ENCODE peak calls at places on chromosome 2, in nine cellular contexts. V is Peyer's patch; S is right atrium auricular region; Y is stimulated activated CD8-positive, alpha-beta memory T cell treated with anti-CD3 and anti-CD28 coated beads, Interleukin-7, amount 100 ng/mL, for 1 hour; P is NCI-H748 treated with DMSO at 0.1 percent for 48 hours; F is substantia nigra; O is glutamatergic neuron; Z is suprapubic skin; L is hypothalamus. M is an unnamed sample.

GRCh38 chr2:33238111-33238510 is 238.3 kb upstream of the RASGRP3 start:
- DNase-seq in Z (no peak), O (no peak), P (no peak), F (no peak), V (no peak), S (no peak), Y (no peak), L (no peak), M (no peak)

GRCh38 chr2:100228967-100229366 is 86.6 kb upstream of the AFF3 start:
- DNase-seq in L (no peak), V (no peak), F (no peak), P (no peak), Z (no peak), S (no peak), O (no peak), Y (no peak), M (no peak)

GRCh38 chr2:167017021-167017420 is 128.7 kb downstream of the XIRP2 start:
- DNase-seq in S (no peak), P (no peak), O (no peak), V (no peak), Z (no peak), F (no peak), Y (no peak), L (no peak), M (no peak)

GRCh38 chr2:169910109-169910799 is 83.0 kb downstream of the UBR3 start:
- DNase-seq in Z (no peak), O (no peak), S (no peak), L (no peak), Y (no peak), F (no peak), V (no peak), P (no peak), M (no peak)

GRCh38 chr2:2775018-2775417 is 443.9 kb upstream of the MYT1L start:
- DNase-seq in Z (no peak), V (no peak), F (no peak), L (no peak), P (no peak), S (no peak), Y (no peak), O (no peak), M (no peak)

GRCh38 chr2:180656455-180656847 is 324.0 kb upstream of the UBE2E3 start:
- DNase-seq in Y (no peak), O (no peak), S (no peak), V (no peak), F (no peak), Z (no peak), P (no peak), L (no peak), M (no peak)

GRCh38 chr2:359047-359446 is 71.2 kb upstream of the ALKAL2 start:
- DNase-seq in O (no peak), Y (no peak), F (no peak), P (no peak), L (no peak), V (no peak), S (peak; percentile 21), Z (no peak), M (no peak)

GRCh38 chr2:27448381-27448780 is 6.2 kb downstream of the KRTCAP3 start:
- DNase-seq in F (no peak), P (no peak), S (no peak), O (no peak), V (no peak), Z (no peak), L (no peak), Y (no peak), M (no peak)

GRCh38 chr2:48943436-48943835 is 187.9 kb upstream of the LHCGR start:
- DNase-seq in Y (no peak), S (no peak), V (no peak), L (no peak), O (no peak), P (no peak), Z (no peak), F (no peak), M (no peak)

GRCh38 chr2:117942551-117942950 is 71.3 kb downstream of the CCDC93 start:
- DNase-seq in P (no peak), V (no peak), O (no peak), Z (no peak), Y (no peak), L (no peak), S (no peak), F (no peak), M (no peak)

GRCh38 chr2:240395896-240396622 is 39.4 kb upstream of the GPC1 start:
- DNase-seq in Z (no peak), F (no peak), P (no peak), L (no peak), O (no peak), V (no peak), Y (no peak), S (no peak), M (no peak)

GRCh38 chr2:73999881-74000597 is 15.3 kb downstream of the TET3 start:
- DNase-seq in O (no peak), S (no peak), Z (peak; percentile 57), Y (no peak), V (peak; percentile 69), F (no peak), P (no peak), L (no peak), M (no peak)

GRCh38 chr2:32947076-32947483 is 327 bp downstream of the LTBP1 start:
- DNase-seq in Y (no peak), S (no peak), P (no peak), L (no peak), Z (no peak), V (no peak), F (no peak), O (peak; percentile 56), M (no peak)

GRCh38 chr2:584863-585823 is 92.1 kb downstream of the TMEM18 start:
- DNase-seq in F (no peak), V (peak; percentile 58), Y (no peak), P (no peak), L (no peak), Z (no peak), S (no peak), O (no peak), M (no peak)

GRCh38 chr2:54336136-54336976 is 80.3 kb upstream of the TSPYL6 start:
- DNase-seq in Y (no peak), P (no peak), F (no peak), Z (no peak), O (no peak), S (no peak), V (no peak), L (no peak), M (no peak)

GRCh38 chr2:152468832-152469692 is 134.1 kb downstream of the FMNL2 start:
- DNase-seq in P (peak; percentile 91), Z (no peak), O (no peak), L (no peak), Y (no peak), S (no peak), V (no peak), F (no peak), M (no peak)

GRCh38 chr2:140508756-140509155 is 1622.1 kb downstream of the LRP1B start:
- DNase-seq in Y (no peak), F (no peak), S (no peak), Z (no peak), O (no peak), L (no peak), P (no peak), V (no peak), M (no peak)